ENCODE peak calls at places on chromosomes 4 and X, in ten cellular contexts. Q, H, I, C, J, B, Y, A, U and W are unnamed samples.

GRCh38 chrX:41922125-41922521 is 1.2 kb downstream of the CASK start:
- DNase-seq in H (peak; percentile 30), U (peak; percentile 27), J (peak; percentile 0), C (peak; percentile 52), Y (no peak), A (peak; percentile 25), I (peak; percentile 2), Q (no peak), B (no peak), W (no peak)

GRCh38 chr4:122826596-122827257 is at the start of gene FGF2:
- DNase-seq in Q (peak; percentile 85), B (no peak), J (peak; percentile 45), I (peak; percentile 60), U (peak; percentile 8), Y (peak; percentile 78), H (peak; percentile 47), A (no peak), C (peak; percentile 26), W (peak; percentile 92)

GRCh38 chr4:110475881-110476818 is at the start of gene ENPEP:
- DNase-seq in B (no peak), I (no peak), C (no peak), J (no peak), Y (no peak), H (no peak), Q (peak; percentile 64), A (no peak), U (no peak), W (no peak)

GRCh38 chr4:180084561-180084960 is 2158.6 kb upstream of the TENM3 start:
- DNase-seq in H (no peak), B (no peak), Q (no peak), A (no peak), U (no peak), Y (no peak), I (no peak), J (no peak), C (no peak), W (no peak)

GRCh38 chr4:81638698-81639097 is 167.0 kb upstream of the RASGEF1B start:
- DNase-seq in I (no peak), Q (no peak), U (no peak), C (no peak), B (no peak), Y (no peak), J (no peak), A (no peak), H (no peak), W (no peak)

GRCh38 chrX:38138900-38139299 is 81.8 kb downstream of the SRPX start:
- DNase-seq in J (no peak), Q (no peak), A (no peak), H (no peak), C (no peak), B (no peak), Y (no peak), I (peak; percentile 15), U (no peak), W (no peak)

GRCh38 chrX:45903781-45904201 is 641.4 kb downstream of the ZNF674 start:
- DNase-seq in Q (no peak), J (no peak), Y (peak; percentile 3), C (no peak), H (no peak), U (no peak), B (no peak), A (no peak), I (peak; percentile 5), W (no peak)

GRCh38 chr4:98720871-98721480 is 62.6 kb upstream of the TSPAN5 start:
- DNase-seq in Q (no peak), U (no peak), H (peak; percentile 83), A (no peak), Y (no peak), C (no peak), I (no peak), B (no peak), J (no peak), W (no peak)

GRCh38 chr4:8164194-8164565 is 5.6 kb upstream of the ABLIM2 start:
- DNase-seq in Q (no peak), J (no peak), Y (no peak), C (no peak), A (no peak), B (no peak), H (no peak), U (no peak), I (no peak), W (no peak)

GRCh38 chr4:130478406-130478805 is 1382.5 kb downstream of the C4orf33 start:
- DNase-seq in A (no peak), C (no peak), U (no peak), Y (no peak), J (no peak), Q (no peak), B (no peak), I (no peak), H (peak; percentile 30), W (no peak)

GRCh38 chrX:54817220-54817820 is 9.8 kb downstream of the MAGED2 start:
- DNase-seq in C (no peak), I (no peak), J (no peak), Q (no peak), Y (no peak), H (no peak), B (no peak), U (no peak), A (no peak), W (no peak)

GRCh38 chrX:45009371-45010000 is 136.5 kb downstream of the KDM6A start:
- DNase-seq in Y (no peak), U (no peak), H (no peak), C (no peak), J (no peak), B (no peak), I (no peak), A (no peak), Q (no peak), W (no peak)

GRCh38 chr4:126976850-126977249 is 655.9 kb upstream of the INTU start:
- DNase-seq in I (no peak), J (no peak), Q (no peak), B (no peak), H (no peak), U (no peak), A (no peak), Y (no peak), C (no peak), W (no peak)

GRCh38 chrX:138128025-138128671 is 562.2 kb downstream of the ZIC3 start:
- DNase-seq in I (peak; percentile 19), H (peak; percentile 56), Q (no peak), U (no peak), A (peak; percentile 0), J (peak; percentile 3), Y (peak; percentile 38), C (peak; percentile 23), B (no peak), W (no peak)

GRCh38 chr4:99090511-99090910 is 1.9 kb upstream of the ADH5 start:
- DNase-seq in J (no peak), I (no peak), C (no peak), U (no peak), Y (no peak), Q (no peak), B (no peak), H (no peak), A (no peak), W (no peak)

GRCh38 chrX:71253253-71254091 is 468 bp downstream of the ZMYM3 start:
- DNase-seq in H (peak; percentile 32), A (no peak), U (peak; percentile 27), I (peak; percentile 61), Y (peak; percentile 15), J (peak; percentile 45), C (peak; percentile 20), Q (peak; percentile 75), B (peak; percentile 6), W (no peak)

GRCh38 chr4:82560853-82561744 is 689 bp downstream of the TMEM150C start:
- DNase-seq in I (peak; percentile 43), A (no peak), J (no peak), Y (no peak), H (no peak), C (no peak), Q (no peak), B (no peak), U (no peak), W (no peak)

GRCh38 chr4:140233811-140234696 is 80.1 kb upstream of the MAML3 start:
- DNase-seq in H (peak; percentile 74), Y (no peak), U (no peak), I (no peak), B (no peak), C (peak; percentile 36), A (no peak), J (no peak), Q (no peak), W (no peak)

GRCh38 chr4:182922551-182923284 is 5.5 kb upstream of the DCTD start:
- DNase-seq in U (no peak), B (no peak), H (no peak), Q (no peak), A (no peak), Y (no peak), I (no peak), C (no peak), J (peak; percentile 32), W (no peak)